ENCODE peak calls at places on chromosomes 11 and 22, in four cellular contexts. One of them, this sample, is unnamed.

GRCh38 chr11:131195801-131196517 is 174.5 kb upstream of the NTM start:
- DNase-seq in colonic mucosa: peak
- DNase-seq in GM12865: no peak
- DNase-seq in bronchial epithelial cell: peak
- DNase-seq in this sample: no peak

GRCh38 chr11:77046060-77046501 is 11.9 kb downstream of the B3GNT6 start:
- DNase-seq in colonic mucosa: peak
- DNase-seq in GM12865: peak
- DNase-seq in bronchial epithelial cell: peak
- DNase-seq in this sample: peak

GRCh38 chr11:109362059-109362458 is 59.9 kb upstream of the C11orf87 start:
- DNase-seq in colonic mucosa: no peak
- DNase-seq in GM12865: no peak
- DNase-seq in bronchial epithelial cell: peak
- DNase-seq in this sample: no peak

GRCh38 chr11:36305047-36305446 is 9.0 kb downstream of the PRR5L start:
- DNase-seq in colonic mucosa: no peak
- DNase-seq in GM12865: no peak
- DNase-seq in bronchial epithelial cell: no peak
- DNase-seq in this sample: no peak

GRCh38 chr11:112016765-112017356 is 8.3 kb upstream of the DLAT start:
- DNase-seq in colonic mucosa: no peak
- DNase-seq in GM12865: no peak
- DNase-seq in bronchial epithelial cell: peak
- DNase-seq in this sample: no peak

GRCh38 chr11:2076441-2076840 is 62.7 kb downstream of the IGF2 start:
- DNase-seq in colonic mucosa: no peak
- DNase-seq in GM12865: no peak
- DNase-seq in bronchial epithelial cell: no peak
- DNase-seq in this sample: no peak

GRCh38 chr22:22764085-22764484 is 119.7 kb downstream of the GGTLC2 start:
- DNase-seq in colonic mucosa: no peak
- DNase-seq in GM12865: no peak
- DNase-seq in bronchial epithelial cell: no peak
- DNase-seq in this sample: no peak

GRCh38 chr11:82930734-82931133 is 29.2 kb downstream of the DDIAS start:
- DNase-seq in colonic mucosa: no peak
- DNase-seq in GM12865: no peak
- DNase-seq in bronchial epithelial cell: no peak
- DNase-seq in this sample: no peak

GRCh38 chr11:3855808-3856491 is 486 bp downstream of the STIM1 start:
- DNase-seq in colonic mucosa: peak
- DNase-seq in GM12865: peak
- DNase-seq in bronchial epithelial cell: no peak
- DNase-seq in this sample: peak

GRCh38 chr11:36157151-36157519 is 132.1 kb downstream of the COMMD9 start:
- DNase-seq in colonic mucosa: no peak
- DNase-seq in GM12865: no peak
- DNase-seq in bronchial epithelial cell: no peak
- DNase-seq in this sample: no peak

DNA sequence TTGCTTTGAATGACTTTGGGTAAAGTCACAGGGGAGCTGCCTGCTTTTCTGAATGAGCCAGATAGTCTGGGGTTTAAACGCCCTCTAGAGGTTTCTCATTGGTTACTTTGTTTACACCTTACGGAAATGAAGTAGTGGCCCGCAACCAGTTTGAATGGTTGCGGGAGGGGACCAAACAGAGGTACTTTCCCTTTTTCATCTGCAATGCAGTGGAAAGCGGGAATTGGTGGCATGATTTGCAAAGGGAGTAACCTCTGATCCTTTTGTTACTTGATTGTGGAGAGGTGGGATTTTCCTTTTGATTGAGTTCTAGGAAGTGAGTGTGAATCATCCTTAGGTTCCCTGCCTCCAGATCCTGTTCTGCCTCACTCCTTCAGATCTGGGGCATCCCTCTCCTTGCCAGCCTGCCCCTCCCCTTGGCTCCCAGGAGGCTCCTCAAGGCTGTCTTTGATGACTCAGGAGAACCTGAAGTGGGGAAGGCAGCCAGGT is 15.9 kb upstream of the GLYATL1 start:
- DNase-seq in colonic mucosa: peak
- DNase-seq in GM12865: peak
- DNase-seq in bronchial epithelial cell: peak
- DNase-seq in this sample: no peak
- TF ChIP-seq CTCF in colonic mucosa: peak
- TF ChIP-seq CTCF in GM12865: peak
- TF ChIP-seq CTCF in bronchial epithelial cell: peak
- TF ChIP-seq CTCF in this sample: peak

GRCh38 chr11:120527111-120527748 is 15.7 kb downstream of the GRIK4 start:
- DNase-seq in colonic mucosa: no peak
- DNase-seq in GM12865: no peak
- DNase-seq in bronchial epithelial cell: no peak
- DNase-seq in this sample: no peak
- TF ChIP-seq CTCF in colonic mucosa: no peak
- TF ChIP-seq CTCF in GM12865: no peak
- TF ChIP-seq CTCF in bronchial epithelial cell: no peak
- TF ChIP-seq CTCF in this sample: peak

DNA sequence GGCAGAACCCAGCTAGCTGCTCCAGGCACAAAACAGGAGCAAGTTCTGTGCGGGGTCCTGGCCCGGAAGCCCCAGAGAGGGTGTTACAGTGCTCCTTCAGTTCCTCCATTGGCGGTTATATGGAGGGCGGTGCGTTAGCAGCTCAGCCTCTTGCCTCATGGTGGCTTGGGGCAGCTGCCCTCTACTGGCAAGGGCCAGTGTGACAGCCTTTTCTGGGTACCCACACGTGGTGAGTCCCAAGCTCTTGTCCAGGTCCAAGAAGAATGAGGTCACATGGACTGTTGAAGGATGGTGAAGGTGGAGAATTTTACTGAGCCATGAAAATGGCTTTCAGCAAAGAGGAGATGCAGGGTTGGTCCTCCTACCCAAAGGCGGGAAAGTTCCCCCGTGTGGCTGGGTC is 100.5 kb downstream of the WT1 start:
- DNase-seq in colonic mucosa: peak
- DNase-seq in GM12865: peak
- DNase-seq in bronchial epithelial cell: no peak
- DNase-seq in this sample: no peak
- TF ChIP-seq CTCF in colonic mucosa: peak
- TF ChIP-seq CTCF in GM12865: peak
- TF ChIP-seq CTCF in bronchial epithelial cell: peak
- TF ChIP-seq CTCF in this sample: peak

DNA sequence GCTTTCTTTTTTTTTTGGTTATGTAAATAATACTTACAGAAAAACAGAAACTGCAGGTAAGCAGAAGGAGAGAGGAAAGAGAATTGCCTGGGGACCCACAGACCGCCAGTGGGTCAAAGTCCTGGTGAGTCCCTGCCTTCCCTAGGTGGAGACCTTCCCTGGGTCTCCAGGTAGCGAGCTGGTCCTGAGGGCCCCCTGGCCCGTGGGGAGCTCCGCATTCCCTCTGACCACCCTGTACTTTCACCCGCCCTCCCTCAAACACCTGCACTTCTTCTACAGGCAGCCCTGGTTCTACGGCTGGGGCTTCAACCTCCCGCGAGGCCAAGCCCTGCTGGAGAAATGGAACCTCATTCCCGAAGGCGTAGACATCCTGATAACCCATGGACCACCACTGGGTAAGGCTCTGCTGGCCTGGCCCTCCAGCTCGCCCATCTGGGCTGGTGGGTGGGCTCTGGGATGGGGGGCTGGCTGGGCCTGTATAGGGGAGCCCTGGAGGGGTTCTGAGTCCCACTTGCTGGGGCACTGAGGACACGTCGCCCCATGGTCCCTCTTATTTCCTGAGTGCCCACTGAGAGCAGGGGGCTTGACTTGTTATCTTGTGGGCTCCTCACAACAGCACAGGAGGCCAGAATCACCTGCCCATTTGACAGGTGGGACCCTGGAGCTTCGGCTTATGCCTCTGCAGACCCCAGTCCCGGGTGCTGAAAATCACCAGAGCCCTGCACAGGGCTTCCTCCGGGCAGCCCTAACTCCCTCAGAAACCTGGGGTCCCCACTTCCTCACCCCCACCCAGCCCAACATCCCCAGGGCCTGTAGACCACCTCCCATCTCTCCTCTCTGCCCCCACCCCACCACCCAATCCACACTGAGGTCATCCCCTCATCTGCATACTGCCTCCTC is 86.4 kb downstream of the MPPED1 start:
- DNase-seq in colonic mucosa: no peak
- DNase-seq in GM12865: no peak
- DNase-seq in bronchial epithelial cell: no peak
- DNase-seq in this sample: no peak
- TF ChIP-seq CTCF in colonic mucosa: no peak
- TF ChIP-seq CTCF in GM12865: no peak
- TF ChIP-seq CTCF in bronchial epithelial cell: no peak
- TF ChIP-seq CTCF in this sample: no peak

GRCh38 chr11:75425422-75425821 is 7.6 kb downstream of the KLHL35 start:
- DNase-seq in colonic mucosa: no peak
- DNase-seq in GM12865: no peak
- DNase-seq in bronchial epithelial cell: no peak
- DNase-seq in this sample: no peak
- TF ChIP-seq CTCF in colonic mucosa: no peak
- TF ChIP-seq CTCF in GM12865: no peak
- TF ChIP-seq CTCF in bronchial epithelial cell: peak
- TF ChIP-seq CTCF in this sample: peak

GRCh38 chr11:11476971-11477645 is 124.1 kb upstream of the CSNK2A3 start:
- DNase-seq in colonic mucosa: no peak
- DNase-seq in GM12865: no peak
- DNase-seq in bronchial epithelial cell: peak
- DNase-seq in this sample: no peak

GRCh38 chr11:11480951-11481350 is 127.9 kb upstream of the CSNK2A3 start:
- DNase-seq in colonic mucosa: no peak
- DNase-seq in GM12865: no peak
- DNase-seq in bronchial epithelial cell: no peak
- DNase-seq in this sample: no peak

GRCh38 chr11:11478021-11478420 is 125.0 kb upstream of the CSNK2A3 start:
- DNase-seq in colonic mucosa: no peak
- DNase-seq in GM12865: no peak
- DNase-seq in bronchial epithelial cell: peak
- DNase-seq in this sample: no peak

GRCh38 chr11:11476499-11476898 is 123.4 kb upstream of the CSNK2A3 start:
- DNase-seq in colonic mucosa: no peak
- DNase-seq in GM12865: no peak
- DNase-seq in bronchial epithelial cell: peak
- DNase-seq in this sample: no peak

DNA sequence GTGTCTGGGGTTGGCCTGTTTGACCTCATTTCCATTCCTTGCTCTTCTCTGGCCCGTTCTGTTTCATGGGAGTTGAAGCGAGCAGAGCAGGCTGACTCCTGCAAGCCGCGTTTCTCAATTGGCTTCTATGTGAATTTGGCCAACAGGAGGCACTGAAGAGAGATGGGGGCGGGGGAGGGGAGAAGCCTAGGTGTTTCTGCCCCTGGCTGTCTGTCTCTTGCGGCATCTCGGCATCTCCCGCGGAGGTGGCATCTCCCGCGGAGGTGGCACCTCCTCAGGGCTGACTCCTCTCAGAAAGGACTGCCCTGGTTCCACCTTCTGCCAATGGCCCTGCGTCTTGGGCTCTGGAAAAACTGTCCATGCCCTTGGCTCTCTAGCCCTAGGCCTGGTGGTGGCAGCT is 125.6 kb upstream of the CSNK2A3 start:
- DNase-seq in colonic mucosa: no peak
- DNase-seq in GM12865: no peak
- DNase-seq in bronchial epithelial cell: no peak
- DNase-seq in this sample: no peak
- TF ChIP-seq CTCF in colonic mucosa: no peak
- TF ChIP-seq CTCF in GM12865: no peak
- TF ChIP-seq CTCF in bronchial epithelial cell: no peak
- TF ChIP-seq CTCF in this sample: no peak

This sample was measured in progenitor cell of endocrine pancreas.